ENCODE peak calls at places on chromosomes 5 and 9, in five cellular contexts. N is mucosa of descending colon, K is upper lobe of right lung, Y is tibial artery, G is breast epithelium. W is an unnamed sample.

GRCh38 chr9:106921341-106921899 is 58.5 kb downstream of the ZNF462 start:
- DNase-seq in G (no peak), Y (no peak), N (no peak), K (no peak), W (no peak)

GRCh38 chr9:21778300-21778699 is 24.1 kb upstream of the MTAP start:
- DNase-seq in Y (no peak), G (no peak), N (no peak), K (no peak), W (no peak)

GRCh38 chr9:32820322-32820721 is 37.0 kb downstream of the TMEM215 start:
- DNase-seq in K (no peak), N (no peak), Y (no peak), G (no peak), W (no peak)

GRCh38 chr5:36373527-36374086 is 71.9 kb upstream of the RANBP3L start:
- DNase-seq in N (peak; percentile 49), Y (peak; percentile 93), G (no peak), K (peak; percentile 66), W (peak; percentile 72)

GRCh38 chr5:54836959-54837534 is 148.3 kb downstream of the ESM1 start:
- DNase-seq in G (no peak), Y (no peak), K (no peak), N (no peak), W (no peak)

GRCh38 chr5:119019431-119020348 is 31.3 kb upstream of the DTWD2 start:
- DNase-seq in Y (no peak), K (no peak), N (no peak), G (no peak), W (no peak)

GRCh38 chr5:89374144-89374784 is 491.3 kb upstream of the MEF2C start:
- DNase-seq in K (no peak), Y (no peak), N (no peak), G (no peak), W (no peak)

GRCh38 chr5:32506809-32507208 is 62.3 kb upstream of the ZFR start:
- DNase-seq in K (no peak), Y (peak; percentile 41), N (no peak), G (no peak), W (no peak)

GRCh38 chr5:103475629-103476240 is 86.9 kb downstream of the NUDT12 start:
- DNase-seq in G (no peak), Y (no peak), K (no peak), N (no peak), W (no peak)

GRCh38 chr5:43019615-43020293 is 20.4 kb downstream of the ANXA2R start:
- DNase-seq in K (peak; percentile 77), N (peak; percentile 85), Y (no peak), G (no peak), W (peak; percentile 83)

GRCh38 chr9:131610231-131610761 is 65.0 kb downstream of the PRRT1B start:
- DNase-seq in K (no peak), Y (peak; percentile 79), N (no peak), G (no peak), W (no peak)

GRCh38 chr5:41559184-41559583 is 48.8 kb upstream of the PLCXD3 start:
- DNase-seq in Y (no peak), G (no peak), N (no peak), K (no peak), W (no peak)

GRCh38 chr5:88092358-88092757 is 176.3 kb downstream of the TMEM161B start:
- DNase-seq in K (no peak), Y (no peak), G (no peak), N (no peak), W (no peak)

GRCh38 chr9:130448771-130449170 is 4.0 kb downstream of the ASS1 start:
- DNase-seq in G (no peak), N (no peak), K (no peak), Y (no peak), W (no peak)

GRCh38 chr9:133950206-133950915 is 41.8 kb downstream of the VAV2 start:
- DNase-seq in G (no peak), K (no peak), Y (no peak), N (peak; percentile 40), W (peak; percentile 67)

GRCh38 chr5:102341918-102342317 is 45.8 kb upstream of the SLCO4C1 start:
- DNase-seq in G (no peak), N (no peak), K (no peak), Y (no peak), W (no peak)

GRCh38 chr9:73270967-73271722 is 119.5 kb downstream of the ANXA1 start:
- DNase-seq in G (no peak), Y (no peak), N (no peak), K (no peak), W (no peak)

GRCh38 chr5:180291234-180291940 is 496 bp downstream of the MAPK9 start:
- DNase-seq in N (peak; percentile 59), Y (no peak), K (peak; percentile 73), G (no peak), W (peak; percentile 80)

GRCh38 chr5:9976621-9977020 is 273.1 kb downstream of the ATPSCKMT start:
- DNase-seq in Y (no peak), N (no peak), K (no peak), G (no peak), W (no peak)

GRCh38 chr5:136730426-136730825 is 365.1 kb upstream of the TRPC7 start:
- DNase-seq in K (no peak), N (no peak), Y (no peak), G (no peak), W (no peak)

GRCh38 chr5:178788381-178789085 is 58.1 kb upstream of the ZNF354A start:
- DNase-seq in Y (no peak), K (peak; percentile 41), N (no peak), G (no peak), W (no peak)

GRCh38 chr5:173315495-173316352 is 12.5 kb downstream of the STC2 start:
- DNase-seq in N (no peak), K (no peak), Y (peak; percentile 58), G (peak; percentile 87), W (no peak)

GRCh38 chr9:115952667-115953316 is 200.8 kb upstream of the PAPPA start:
- DNase-seq in G (no peak), N (no peak), K (no peak), Y (no peak), W (no peak)

GRCh38 chr9:125409637-125410521 is 148.3 kb downstream of the GAPVD1 start:
- DNase-seq in G (no peak), Y (peak; percentile 30), N (no peak), K (no peak), W (no peak)

GRCh38 chr5:77629553-77630245 is 8.8 kb downstream of the OTP start:
- DNase-seq in Y (no peak), K (no peak), N (no peak), G (no peak), W (no peak)

GRCh38 chr9:84667571-84668203 is 1.8 kb upstream of the NTRK2 start:
- DNase-seq in G (no peak), K (no peak), N (no peak), Y (no peak), W (no peak)

DNA sequence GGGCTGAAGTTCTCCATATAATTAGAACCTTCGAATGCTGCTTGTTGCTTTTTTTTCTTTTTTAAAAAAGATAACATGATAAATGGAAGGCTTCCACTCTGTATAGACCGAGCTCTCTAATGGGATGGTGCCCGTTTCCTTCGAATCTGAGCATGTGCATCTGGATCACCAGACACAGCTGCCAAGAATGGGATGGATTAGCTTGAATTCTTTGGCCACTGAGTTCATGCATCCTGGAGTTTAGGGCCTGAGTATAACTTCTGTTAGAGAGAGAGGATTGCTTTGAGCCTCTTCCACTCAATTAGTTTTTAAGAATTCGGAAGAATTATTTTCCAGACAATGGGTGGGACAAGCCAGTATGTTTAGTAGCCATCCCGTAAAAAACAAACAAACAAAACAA is 93.7 kb upstream of the GDNF start:
- DNase-seq in Y (no peak), K (no peak), G (no peak), N (no peak), W (no peak)
- H3K4me1 ChIP-seq in Y (no peaks in the 10 kb centered on the region), K (no peaks in the 10 kb centered on the region), G (no peaks in the 10 kb centered on the region), N (no peaks in the 10 kb centered on the region), W (no peaks in the 10 kb centered on the region)

DNA sequence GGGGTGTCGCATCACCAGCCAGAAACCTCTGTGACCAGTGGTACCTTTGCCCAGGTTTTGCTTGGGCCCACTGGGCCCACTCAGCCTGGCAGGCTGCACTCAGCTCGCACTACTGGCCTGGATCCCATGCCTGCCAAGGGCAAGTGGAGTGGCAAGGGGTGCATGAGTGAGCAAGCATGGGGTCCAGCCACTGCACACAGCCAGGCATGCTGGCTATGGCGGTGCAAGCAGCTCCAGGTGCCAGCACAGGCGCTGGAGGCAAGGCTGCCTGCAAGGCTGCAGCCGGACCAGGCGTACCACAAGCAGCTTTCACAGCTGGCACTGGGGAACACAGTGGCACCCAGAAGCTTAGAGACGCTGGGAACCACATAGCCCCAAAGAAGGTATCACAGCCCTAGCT is 80.1 kb downstream of the NLN start:
- DNase-seq in Y (no peak), G (no peak), K (no peak), N (no peak), W (no peak)
- H3K4me1 ChIP-seq in Y (no peaks in the 10 kb centered on the region), G (no peaks in the 10 kb centered on the region), K (no peaks in the 10 kb centered on the region), N (no peaks in the 10 kb centered on the region), W (no peaks in the 10 kb centered on the region)

GRCh38 chr5:1338196-1338490 is 6.8 kb downstream of the CLPTM1L start:
- DNase-seq in G (no peak), Y (no peak), N (peak; percentile 27), K (no peak), W (peak; percentile 57)
- H3K4me1 ChIP-seq in G (no peaks in the 10 kb centered on the region), Y (peaks cover 1% of the 10 kb centered on the region), N (no peaks in the 10 kb centered on the region), K (peaks cover 2% of the 10 kb centered on the region), W (no peaks in the 10 kb centered on the region)

DNA sequence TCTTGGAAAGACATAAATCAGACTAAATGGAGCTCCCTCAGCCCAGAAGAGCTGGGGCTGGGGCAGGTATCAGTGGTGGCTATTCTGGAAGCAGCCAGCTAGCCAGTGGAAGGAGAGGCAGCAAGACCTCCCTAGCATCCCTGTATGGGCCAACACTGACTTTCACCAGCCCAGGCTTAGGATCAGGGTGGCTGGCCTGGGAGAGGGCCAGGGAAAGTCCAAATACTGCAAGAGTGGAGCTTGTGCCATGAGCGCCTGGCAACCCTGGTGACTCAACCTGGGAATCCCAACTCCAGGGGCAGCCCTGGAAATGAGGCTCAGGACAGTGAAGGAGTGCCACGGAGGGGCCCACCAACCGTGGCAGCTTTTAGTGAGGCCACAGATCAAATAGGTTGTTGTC is 7.6 kb upstream of the IRF1 start:
- DNase-seq in K (no peak), G (no peak), Y (peak; percentile 68), N (peak; percentile 69), W (no peak)
- H3K4me1 ChIP-seq in K (peaks cover 45% of the 10 kb centered on the region), G (no peaks in the 10 kb centered on the region), Y (peaks cover 40% of the 10 kb centered on the region), N (peaks cover 58% of the 10 kb centered on the region), W (peaks cover 26% of the 10 kb centered on the region)

DNA sequence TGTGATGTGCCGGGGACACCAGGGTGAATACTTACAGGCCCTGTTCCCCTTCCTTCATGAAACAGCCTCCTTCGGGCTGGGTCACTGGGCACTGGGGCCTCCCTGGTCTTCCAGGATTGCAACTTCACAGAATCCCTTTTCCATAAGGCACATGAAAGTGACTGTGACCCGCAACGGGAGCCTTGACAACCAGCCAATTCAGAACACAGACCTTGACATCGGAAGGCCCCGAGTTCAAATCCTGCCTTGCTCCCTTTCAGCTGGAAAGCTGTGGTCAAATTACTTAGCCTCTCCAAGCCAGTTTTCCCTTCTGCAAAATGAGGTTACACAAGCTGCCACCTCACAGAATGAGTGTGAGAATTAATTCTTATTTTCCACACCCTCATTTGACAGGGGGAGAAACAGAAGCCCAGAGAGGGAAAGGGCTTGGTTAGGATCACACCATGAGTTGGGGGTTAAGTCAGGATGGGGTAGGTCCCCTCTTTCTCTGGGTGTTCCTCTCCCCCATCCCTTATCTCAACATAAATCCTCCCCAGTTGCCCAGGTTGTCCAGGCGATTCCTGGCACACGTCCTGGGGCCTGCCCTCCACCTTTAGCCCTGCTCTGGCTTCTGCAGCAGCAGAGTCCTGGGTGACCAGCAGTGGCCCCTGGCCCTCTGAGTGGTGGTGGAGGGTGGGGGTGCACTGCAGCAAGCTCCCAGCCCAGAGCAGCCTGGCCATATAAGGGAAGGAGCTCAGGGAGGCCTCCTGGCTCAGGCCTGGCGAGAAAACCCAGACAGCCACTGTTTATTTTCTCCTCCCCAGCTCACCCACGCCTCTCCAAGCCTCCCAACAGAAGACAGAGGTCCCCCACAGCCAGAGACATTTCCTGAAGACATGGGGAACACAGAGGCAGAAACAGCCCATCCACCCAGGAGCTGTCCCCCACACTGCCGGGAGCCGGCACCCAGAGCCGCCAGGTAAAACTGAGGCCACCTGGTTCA is 44.5 kb upstream of the IL17B start:
- DNase-seq in G (no peak), N (no peak), Y (no peak), K (no peak), W (peak; percentile 88)
- H3K4me1 ChIP-seq in G (peaks cover 18% of the 10 kb centered on the region), N (no peaks in the 10 kb centered on the region), Y (peaks cover 73% of the 10 kb centered on the region), K (peaks cover 61% of the 10 kb centered on the region), W (peaks cover 18% of the 10 kb centered on the region)